ENCODE peak calls at places on chromosomes 6 and 20, in seven cellular contexts. Z is SK-N-SH, G is PC-3, A is GM23338, S is GM23248, H is MM.1S, O is neural progenitor cell. J is an unnamed sample.

GRCh38 chr6:33905081-33905609 is 101.3 kb upstream of the MLN start:
- DNase-seq in Z (no peak), G (no peak), A (no peak), S (no peak), H (no peak), O (no peak), J (no peak)

GRCh38 chr6:163137504-163137903 is 277.0 kb upstream of the QKI start:
- DNase-seq in Z (no peak), G (no peak), A (no peak), S (no peak), H (no peak), O (no peak), J (no peak)

GRCh38 chr6:63351995-63352586 is 32.3 kb upstream of the LGSN start:
- DNase-seq in Z (no peak), G (peak), A (peak), S (peak), H (peak), O (no peak), J (peak)

GRCh38 chr6:45864651-45865050 is 151.0 kb downstream of the CLIC5 start:
- DNase-seq in Z (no peak), G (peak), A (no peak), S (no peak), H (no peak), O (no peak), J (no peak)

GRCh38 chr6:55047433-55048044 is 126.8 kb upstream of the HCRTR2 start:
- DNase-seq in Z (no peak), G (peak), A (no peak), S (peak), H (no peak), O (no peak), J (no peak)

GRCh38 chr6:144955853-144956252 is 670.7 kb downstream of the UTRN start:
- DNase-seq in Z (no peak), G (peak), A (no peak), S (peak), H (no peak), O (no peak), J (no peak)

GRCh38 chr6:102680413-102680812 is 1286.9 kb downstream of the GRIK2 start:
- DNase-seq in Z (no peak), G (no peak), A (no peak), S (no peak), H (no peak), O (no peak), J (no peak)

GRCh38 chr6:25692472-25692871 is 40.5 kb downstream of the SCGN start:
- DNase-seq in Z (no peak), G (no peak), A (no peak), S (no peak), H (no peak), O (peak), J (no peak)

GRCh38 chr20:46544576-46544975 is 5.9 kb downstream of the OCSTAMP start:
- DNase-seq in Z (no peak), G (no peak), A (no peak), S (peak), H (peak), O (no peak), J (no peak)

GRCh38 chr6:111057074-111057752 is 30.1 kb upstream of the SLC16A10 start:
- DNase-seq in Z (peak), G (peak), A (peak), S (peak), H (peak), O (peak), J (peak)

GRCh38 chr6:89729818-89730217 is 89.8 kb downstream of the MDN1 start:
- DNase-seq in Z (no peak), G (no peak), A (no peak), S (no peak), H (no peak), O (no peak), J (no peak)

DNA sequence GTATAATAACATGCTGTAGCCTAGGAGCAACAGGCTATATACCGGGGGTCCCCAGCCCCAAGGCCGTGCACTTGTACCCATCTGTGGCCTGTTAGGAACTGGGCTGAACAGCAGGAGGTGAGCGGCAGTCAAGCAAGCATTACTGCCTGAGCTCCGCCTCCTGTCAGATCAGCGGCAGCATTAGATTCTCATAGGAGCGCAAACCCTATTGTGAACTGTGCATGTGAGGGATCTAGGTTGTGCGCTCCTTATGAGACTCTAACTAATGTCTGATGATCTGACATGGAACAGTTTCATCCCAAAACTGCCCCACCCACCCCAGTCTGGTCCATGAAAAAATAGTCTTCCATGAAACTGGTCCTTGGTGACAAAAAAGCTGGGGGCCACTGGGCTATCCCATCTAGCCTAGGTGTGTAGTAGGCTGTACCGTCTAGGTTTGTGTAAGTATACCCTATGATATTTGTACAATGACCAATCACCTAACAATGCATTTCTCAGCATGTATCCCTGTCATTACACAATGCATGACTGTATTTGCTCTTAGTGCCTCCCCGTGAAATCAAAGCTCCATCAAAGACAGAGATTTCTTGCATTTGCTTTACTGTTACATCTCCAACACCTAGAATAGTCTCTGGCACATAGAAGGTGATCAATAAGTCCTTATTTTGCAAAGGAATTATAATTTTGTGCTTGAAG is 30.8 kb downstream of the NHSL1 start:
- DNase-seq in Z (no peak), G (peak), A (no peak), S (peak), H (no peak), O (no peak), J (peak)
- TF ChIP-seq EZH2phosphoT487 in Z (no peak), G (no peak), A (no peak), S (no peak), H (no peak), O (no peak), J (no peak)

GRCh38 chr6:108876929-108877775 is 28.9 kb downstream of the ARMC2 start:
- DNase-seq in Z (no peak), G (no peak), A (no peak), S (peak), H (no peak), O (no peak), J (no peak)
- TF ChIP-seq EZH2phosphoT487 in Z (no peak), G (no peak), A (no peak), S (no peak), H (no peak), O (no peak), J (no peak)

DNA sequence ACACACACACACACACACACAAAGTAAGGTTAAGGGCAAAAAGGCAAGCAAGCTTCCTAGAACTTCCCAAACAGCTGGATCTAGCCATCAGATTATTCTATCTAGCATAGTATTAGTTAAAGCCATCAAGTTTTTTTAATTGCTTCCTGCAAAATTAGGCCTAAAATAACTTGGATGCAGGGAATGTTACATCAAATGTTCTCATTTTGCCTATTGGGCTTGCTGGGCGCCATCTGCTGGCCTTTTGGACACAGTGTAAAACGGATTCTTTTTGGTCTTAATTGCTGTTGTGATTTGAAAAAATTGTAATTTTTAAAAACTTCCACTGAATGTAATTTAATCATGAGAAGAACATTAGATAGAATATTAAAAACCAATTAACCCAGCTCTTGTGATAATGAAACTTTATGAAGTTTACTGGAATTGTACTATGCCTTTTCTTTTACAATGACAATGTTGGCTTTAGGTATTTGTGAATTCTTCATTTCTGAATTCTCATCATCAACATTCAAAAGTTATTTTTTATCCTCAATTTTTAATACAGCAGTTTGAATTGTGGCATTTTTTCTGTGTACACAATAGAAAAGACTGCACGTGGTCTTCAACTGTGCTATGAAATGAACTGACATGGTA is 6.8 kb downstream of the MKKS start:
- DNase-seq in Z (peak), G (peak), A (peak), S (peak), H (peak), O (peak), J (no peak)
- TF ChIP-seq EZH2phosphoT487 in Z (no peak), G (no peak), A (no peak), S (no peak), H (no peak), O (no peak), J (no peak)

GRCh38 chr6:143060354-143060805 is 309 bp upstream of the AIG1 start:
- DNase-seq in Z (peak), G (peak), A (peak), S (peak), H (peak), O (peak), J (peak)
- TF ChIP-seq EZH2phosphoT487 in Z (no peak), G (no peak), A (no peak), S (no peak), H (no peak), O (no peak), J (no peak)

GRCh38 chr6:169162968-169163903 is 90.4 kb downstream of the THBS2 start:
- DNase-seq in Z (peak), G (peak), A (no peak), S (peak), H (no peak), O (no peak), J (peak)
- TF ChIP-seq EZH2phosphoT487 in Z (no peak), G (no peak), A (no peak), S (no peak), H (no peak), O (no peak), J (no peak)

GRCh38 chr6:148835920-148836441 is 89.2 kb downstream of the UST start:
- DNase-seq in Z (no peak), G (peak), A (no peak), S (peak), H (no peak), O (no peak), J (no peak)
- TF ChIP-seq EZH2phosphoT487 in Z (no peak), G (no peak), A (no peak), S (no peak), H (no peak), O (no peak), J (no peak)

GRCh38 chr6:16514249-16514648 is 247.0 kb downstream of the ATXN1 start:
- DNase-seq in Z (peak), G (peak), A (peak), S (peak), H (no peak), O (peak), J (no peak)
- TF ChIP-seq EZH2phosphoT487 in Z (no peak), G (no peak), A (no peak), S (no peak), H (no peak), O (no peak), J (no peak)

DNA sequence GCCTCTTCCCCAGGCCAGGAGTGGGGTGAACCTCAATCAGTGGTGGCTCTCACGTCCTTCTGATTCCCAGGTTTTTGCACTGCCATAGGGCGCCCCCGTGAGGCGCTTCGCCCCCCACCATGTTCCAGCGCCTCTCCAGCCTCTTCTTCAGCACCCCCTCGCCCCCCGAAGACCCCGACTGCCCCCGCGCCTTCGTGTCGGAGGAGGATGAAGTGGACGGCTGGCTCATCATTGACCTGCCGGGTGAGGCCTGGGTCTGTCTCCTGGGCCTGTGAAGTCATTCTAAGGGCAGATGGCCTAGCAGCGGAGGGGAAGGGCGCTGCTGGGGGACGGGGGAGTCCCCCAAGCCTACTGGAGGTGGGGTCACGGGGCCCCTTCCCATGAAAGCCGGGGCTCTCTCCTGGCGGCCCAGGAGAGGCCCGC is 4.5 kb downstream of the TP53INP2 start:
- DNase-seq in Z (peak), G (peak), A (peak), S (peak), H (peak), O (peak), J (no peak)
- TF ChIP-seq EZH2phosphoT487 in Z (no peak), G (no peak), A (no peak), S (no peak), H (no peak), O (no peak), J (no peak)

DNA sequence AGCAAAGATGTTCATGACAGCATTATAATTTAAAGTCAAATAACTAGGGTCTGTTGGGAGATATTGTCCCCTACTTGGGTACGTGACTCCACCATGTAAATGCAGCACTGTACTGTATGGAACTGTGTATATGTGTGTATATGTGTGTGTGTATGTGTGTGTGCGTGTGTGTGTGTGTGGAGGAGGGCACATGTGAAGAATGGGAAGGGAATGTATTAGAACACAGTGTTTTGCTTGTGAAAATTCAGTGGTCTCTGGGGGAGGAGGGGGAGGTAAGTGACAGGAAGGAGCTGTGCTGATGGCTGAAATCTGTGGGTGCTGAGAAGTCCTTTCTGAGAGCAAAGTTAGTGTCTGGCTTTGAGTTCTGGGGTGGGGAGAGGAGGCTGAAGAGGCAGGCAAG is 23.9 kb upstream of the VEGFA start:
- DNase-seq in Z (peak), G (no peak), A (no peak), S (no peak), H (no peak), O (no peak), J (no peak)
- TF ChIP-seq EZH2phosphoT487 in Z (no peak), G (no peak), A (no peak), S (no peak), H (no peak), O (no peak), J (no peak)

J was measured in HCT116.